ENCODE peak calls at places on chromosomes 5 and 9, in five cellular contexts. X, N, D, K and P are unnamed samples.

GRCh38 chr5:167460449-167461020 is 830.9 kb upstream of the WWC1 start:
- DNase-seq in X (no peak), N (no peak), D (no peak), K (no peak), P (no peak)

GRCh38 chr5:136057401-136057951 is 28.7 kb downstream of the TGFBI start:
- DNase-seq in X (no peak), N (peak; percentile 61), D (no peak), K (no peak), P (no peak)

GRCh38 chr5:150053695-150054392 is 32.5 kb downstream of the CSF1R start:
- DNase-seq in X (no peak), N (no peak), D (no peak), K (no peak), P (no peak)

GRCh38 chr9:136943291-136944093 is 1.0 kb downstream of the FBXW5 start:
- DNase-seq in X (peak; percentile 31), N (peak; percentile 21), D (no peak), K (peak; percentile 79), P (no peak)

GRCh38 chr5:173567548-173567947 is 48.9 kb downstream of the BOD1 start:
- DNase-seq in X (peak; percentile 45), N (peak; percentile 58), D (no peak), K (no peak), P (no peak)

GRCh38 chr5:126849101-126849678 is 72.3 kb downstream of the LMNB1 start:
- DNase-seq in X (no peak), N (peak; percentile 42), D (no peak), K (no peak), P (no peak)

GRCh38 chr5:147382776-147383175 is 127.1 kb downstream of the DPYSL3 start:
- DNase-seq in X (no peak), N (peak; percentile 22), D (no peak), K (no peak), P (no peak)

GRCh38 chr9:129069128-129069824 is 11.6 kb upstream of the DOLPP1 start:
- DNase-seq in X (no peak), N (no peak), D (peak; percentile 35), K (no peak), P (no peak)

GRCh38 chr5:147464211-147464610 is 45.7 kb downstream of the DPYSL3 start:
- DNase-seq in X (no peak), N (peak; percentile 66), D (no peak), K (no peak), P (peak; percentile 86)

GRCh38 chr5:54398191-54398590 is 57.3 kb upstream of the HSPB3 start:
- DNase-seq in X (no peak), N (no peak), D (no peak), K (no peak), P (no peak)

GRCh38 chr5:177472460-177473441 is 683 bp downstream of the DBN1 start:
- DNase-seq in X (no peak), N (no peak), D (peak; percentile 37), K (peak; percentile 91), P (peak; percentile 57)

GRCh38 chr5:89277791-89278190 is 394.8 kb upstream of the MEF2C start:
- DNase-seq in X (no peak), N (peak; percentile 58), D (no peak), K (no peak), P (no peak)

GRCh38 chr9:134173127-134174072 is 9.0 kb upstream of the RNU6ATAC start:
- DNase-seq in X (no peak), N (no peak), D (no peak), K (no peak), P (no peak)

GRCh38 chr5:28714887-28715286 is 1676.5 kb upstream of the CDH9 start:
- DNase-seq in X (no peak), N (no peak), D (no peak), K (no peak), P (no peak)

GRCh38 chr5:100130307-100130706 is 404.9 kb upstream of the FAM174A start:
- DNase-seq in X (no peak), N (no peak), D (no peak), K (no peak), P (no peak)

GRCh38 chr9:15155323-15155722 is 151.7 kb downstream of the TTC39B start:
- DNase-seq in X (no peak), N (no peak), D (no peak), K (no peak), P (no peak)

GRCh38 chr5:73370620-73371583 is 77.7 kb downstream of the FOXD1 start:
- DNase-seq in X (peak; percentile 82), N (peak; percentile 94), D (no peak), K (no peak), P (peak; percentile 97)

GRCh38 chr5:34959323-34959722 is 30.0 kb downstream of the DNAJC21 start:
- DNase-seq in X (peak; percentile 44), N (peak; percentile 73), D (no peak), K (peak; percentile 32), P (no peak)

GRCh38 chr9:102642651-102643050 is 352.5 kb upstream of the CYLC2 start:
- DNase-seq in X (no peak), N (no peak), D (no peak), K (no peak), P (no peak)

GRCh38 chr5:10592598-10592997 is 28.7 kb downstream of the ANKRD33B start:
- DNase-seq in X (no peak), N (no peak), D (no peak), K (no peak), P (no peak)